ENCODE peak calls at places on chromosomes 16 and 17, in four cellular contexts. K is NCI-H460, L is GM19239, M is iPS DF 6.9. V is an unnamed sample.

GRCh38 chr17:37054894-37055293 is 106.1 kb downstream of the AATF start:
- DNase-seq in L (no peak), K (no peak), M (no peak), V (no peak)

GRCh38 chr16:63169100-63169499 is 1132.9 kb upstream of the CDH8 start:
- DNase-seq in K (no peak), M (no peak), L (no peak), V (no peak)

GRCh38 chr17:67544364-67544763 is 167.3 kb downstream of the PITPNC1 start:
- DNase-seq in L (no peak), K (no peak), M (no peak), V (no peak)

GRCh38 chr17:83152221-83152744 is 72.9 kb downstream of the METRNL start:
- DNase-seq in M (no peak), L (no peak), K (no peak), V (peak)

GRCh38 chr16:77288222-77288621 is 89.0 kb downstream of the SYCE1L start:
- DNase-seq in M (no peak), L (no peak), K (no peak), V (no peak)

GRCh38 chr16:85650864-85651811 is 37.6 kb downstream of the GINS2 start:
- DNase-seq in L (no peak), K (no peak), M (no peak), V (no peak)

GRCh38 chr17:62689441-62690167 is 62.1 kb downstream of the MRC2 start:
- DNase-seq in M (no peak), L (no peak), K (no peak), V (no peak)

GRCh38 chr16:51569204-51569911 is 418.3 kb upstream of the SALL1 start:
- DNase-seq in L (peak), K (no peak), M (no peak), V (no peak)

GRCh38 chr16:84274515-84274914 is 20.2 kb upstream of the WFDC1 start:
- DNase-seq in K (no peak), M (no peak), L (no peak), V (no peak)

GRCh38 chr17:52048503-52048902 is 110.0 kb downstream of the CA10 start:
- DNase-seq in K (no peak), L (no peak), M (no peak), V (no peak)

GRCh38 chr17:32943206-32943605 is 15.3 kb downstream of the TMEM98 start:
- DNase-seq in M (no peak), K (no peak), L (no peak), V (no peak)

GRCh38 chr17:81034779-81035388 is at the start of gene BAIAP2:
- DNase-seq in K (peak), M (peak), L (peak), V (peak)

GRCh38 chr17:38428150-38428642 is at the start of gene ARHGAP23:
- DNase-seq in K (peak), M (no peak), L (peak), V (no peak)

V was measured in right atrium auricular region.